ENCODE peak calls at places on chromosomes 7 and 10, in eight cellular contexts. M, J, U, G, F, R, T and S are unnamed samples.

GRCh38 chr7:43646603-43647313 is 63.9 kb downstream of the STK17A start:
- DNase-seq in M (no peak), J (no peak), U (no peak), G (no peak), F (no peak), R (no peak), T (no peak), S (peak)

GRCh38 chr7:128852537-128853254 is 10.0 kb upstream of the ATP6V1F start:
- DNase-seq in M (no peak), J (no peak), U (no peak), G (no peak), F (no peak), R (no peak), T (no peak), S (no peak)

GRCh38 chr7:47503283-47503682 is 78.6 kb downstream of the TNS3 start:
- DNase-seq in M (no peak), J (no peak), U (no peak), G (no peak), F (no peak), R (no peak), T (peak), S (peak)

GRCh38 chr7:18806177-18806576 is 310.6 kb downstream of the HDAC9 start:
- DNase-seq in M (no peak), J (no peak), U (no peak), G (no peak), F (no peak), R (no peak), T (no peak), S (no peak)

GRCh38 chr7:133052826-133053225 is 29.1 kb downstream of the CHCHD3 start:
- DNase-seq in M (no peak), J (no peak), U (no peak), G (no peak), F (no peak), R (no peak), T (no peak), S (no peak)

GRCh38 chr7:157404845-157405481 is 68.2 kb downstream of the DNAJB6 start:
- DNase-seq in M (peak), J (peak), U (no peak), G (no peak), F (no peak), R (peak), T (no peak), S (peak)

GRCh38 chr7:40643664-40644063 is 508.9 kb downstream of the SUGCT start:
- DNase-seq in M (no peak), J (no peak), U (no peak), G (no peak), F (no peak), R (no peak), T (no peak), S (no peak)

GRCh38 chr7:148356303-148356702 is 234.3 kb upstream of the C7orf33 start:
- DNase-seq in M (no peak), J (no peak), U (no peak), G (no peak), F (no peak), R (no peak), T (no peak), S (no peak)

GRCh38 chr10:6379015-6379776 is 176.5 kb downstream of the PFKFB3 start:
- DNase-seq in M (no peak), J (no peak), U (no peak), G (no peak), F (no peak), R (no peak), T (no peak), S (no peak)

GRCh38 chr7:46908770-46909169 is 673.1 kb downstream of the TNS3 start:
- DNase-seq in M (peak), J (no peak), U (no peak), G (no peak), F (no peak), R (no peak), T (peak), S (peak)